ENCODE peak calls at places on chromosomes 1 and 21, in four cellular contexts. U is testis, F is Peyer's patch, M is psoas muscle. N is an unnamed sample.

GRCh38 chr1:30299393-30299792 is 424.0 kb downstream of the MATN1 start:
- DNase-seq in U (no peak), F (no peak), M (no peak), N (no peak)

GRCh38 chr21:34039678-34040382 is 33.5 kb upstream of the MRPS6 start:
- DNase-seq in U (no peak), F (no peak), M (no peak), N (no peak)

GRCh38 chr1:213958346-213958745 is 29.4 kb upstream of the PROX1 start:
- DNase-seq in U (no peak), F (no peak), M (no peak), N (peak; percentile 68)

GRCh38 chr21:45588086-45588825 is 46.0 kb upstream of the SLC19A1 start:
- DNase-seq in U (peak; percentile 2), F (no peak), M (no peak), N (no peak)

GRCh38 chr21:45441431-45442255 is 36.7 kb downstream of the COL18A1 start:
- DNase-seq in U (no peak), F (no peak), M (peak; percentile 50), N (no peak)

GRCh38 chr1:91511386-91511785 is 10.7 kb downstream of the CDC7 start:
- DNase-seq in U (no peak), F (no peak), M (no peak), N (no peak)

GRCh38 chr1:77316006-77316405 is 34.2 kb downstream of the AK5 start:
- DNase-seq in U (no peak), F (no peak), M (no peak), N (no peak)

GRCh38 chr1:3454811-3455618 is 550 bp downstream of the ARHGEF16 start:
- DNase-seq in U (peak; percentile 32), F (peak; percentile 80), M (peak; percentile 62), N (peak; percentile 66)

GRCh38 chr1:14894811-14895524 is 258.6 kb upstream of the TMEM51 start:
- DNase-seq in U (no peak), F (no peak), M (no peak), N (no peak)

GRCh38 chr1:148362930-148363810 is 119.9 kb downstream of the PPIAL4G start:
- DNase-seq in U (no peak), F (no peak), M (no peak), N (no peak)

GRCh38 chr1:15411593-15412487 is 2.2 kb downstream of the EFHD2 start:
- DNase-seq in U (peak; percentile 56), F (peak; percentile 67), M (peak; percentile 65), N (peak; percentile 80)

GRCh38 chr1:107477233-107477632 is 336.4 kb downstream of the NTNG1 start:
- DNase-seq in U (peak; percentile 33), F (no peak), M (no peak), N (no peak)

GRCh38 chr1:9659328-9659727 is 7.8 kb downstream of the PIK3CD start:
- DNase-seq in U (no peak), F (no peak), M (no peak), N (no peak)

GRCh38 chr21:15151385-15152103 is 86.7 kb upstream of the NRIP1 start:
- DNase-seq in U (no peak), F (no peak), M (no peak), N (no peak)

GRCh38 chr21:40507978-40508377 is 339.0 kb downstream of the DSCAM start:
- DNase-seq in U (no peak), F (no peak), M (no peak), N (no peak)

GRCh38 chr1:53734650-53735211 is 4.2 kb downstream of the GLIS1 start:
- DNase-seq in U (no peak), F (no peak), M (no peak), N (no peak)

GRCh38 chr1:158506369-158506987 is 34.5 kb downstream of the OR10R2 start:
- DNase-seq in U (peak; percentile 75), F (no peak), M (no peak), N (no peak)

GRCh38 chr21:35559128-35559831 is 501.0 kb downstream of the SETD4 start:
- DNase-seq in U (no peak), F (no peak), M (no peak), N (no peak)

GRCh38 chr1:72140222-72140621 is 142.1 kb downstream of the NEGR1 start:
- DNase-seq in U (no peak), F (no peak), M (no peak), N (no peak)

DNA sequence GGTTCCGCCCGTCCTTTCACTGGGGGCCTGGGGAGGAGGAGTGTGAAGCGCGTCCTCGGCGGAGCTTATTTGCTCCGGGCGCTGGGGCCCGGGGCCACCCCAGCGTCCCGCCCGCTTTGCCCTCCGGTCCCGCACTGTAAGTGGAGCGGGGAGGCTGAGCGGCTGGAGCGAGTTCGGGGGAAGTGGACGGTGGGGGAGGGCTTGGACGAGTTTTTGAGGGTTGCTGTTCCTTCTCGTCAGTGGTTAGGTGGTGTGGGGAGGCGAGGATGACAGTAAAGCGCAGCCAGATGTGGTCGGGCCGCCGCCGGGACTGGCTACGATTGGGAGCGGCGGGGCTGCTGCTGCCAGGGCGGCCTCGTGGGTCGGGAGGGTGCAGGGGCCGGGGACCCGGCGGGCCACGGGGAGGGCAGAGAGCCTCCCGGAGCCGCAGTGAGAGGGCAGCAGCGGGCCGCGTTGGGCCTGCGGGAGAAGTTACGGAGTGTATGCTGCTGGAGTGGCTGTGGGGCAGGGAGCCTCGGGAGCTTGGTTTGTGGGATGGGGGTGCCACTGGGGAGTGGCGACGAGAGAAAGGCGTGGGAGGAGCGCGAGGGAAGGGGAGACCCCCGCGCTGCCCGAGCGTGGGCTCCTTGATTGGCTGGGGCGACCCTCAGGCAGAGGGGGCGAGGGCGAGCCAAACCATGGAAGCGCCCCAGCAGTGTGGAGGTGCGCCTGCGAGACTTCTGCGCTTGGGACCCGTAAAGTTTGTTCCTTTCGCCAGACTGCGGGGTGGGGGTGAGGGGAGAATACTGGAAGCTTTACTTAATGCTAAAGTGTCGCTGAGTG is 2.1 kb downstream of the ADGRL2 start:
- DNase-seq in U (peak; percentile 77), F (peak; percentile 55), M (peak; percentile 79), N (peak; percentile 89)
- H3K27me3 ChIP-seq in U (no peaks in the 10 kb centered on the region), F (no peaks in the 10 kb centered on the region), M (peaks cover 8% of the 10 kb centered on the region), N (no peaks in the 10 kb centered on the region)

GRCh38 chr1:4485398-4485797 is 169.0 kb upstream of the AJAP1 start:
- DNase-seq in U (no peak), F (no peak), M (no peak), N (no peak)
- H3K27me3 ChIP-seq in U (no peaks in the 10 kb centered on the region), F (no peaks in the 10 kb centered on the region), M (peaks cover 2% of the 10 kb centered on the region), N (no peaks in the 10 kb centered on the region)

GRCh38 chr1:94079056-94079990 is 41.6 kb downstream of the ABCA4 start:
- DNase-seq in U (no peak), F (no peak), M (no peak), N (no peak)

GRCh38 chr1:94084085-94084484 is 36.9 kb downstream of the ABCA4 start:
- DNase-seq in U (no peak), F (no peak), M (no peak), N (no peak)

GRCh38 chr1:94079991-94080388 is 41.0 kb downstream of the ABCA4 start:
- DNase-seq in U (no peak), F (no peak), M (no peak), N (no peak)

GRCh38 chr1:94081566-94082344 is 39.2 kb downstream of the ABCA4 start:
- DNase-seq in U (no peak), F (no peak), M (no peak), N (no peak)

GRCh38 chr1:94083653-94084052 is 37.3 kb downstream of the ABCA4 start:
- DNase-seq in U (no peak), F (no peak), M (no peak), N (no peak)
- H3K27me3 ChIP-seq in U (no peaks in the 10 kb centered on the region), F (no peaks in the 10 kb centered on the region), M (no peaks in the 10 kb centered on the region), N (no peaks in the 10 kb centered on the region)

GRCh38 chr1:153380711-153381110 is 5.3 kb upstream of the S100A12 start:
- DNase-seq in U (no peak), F (no peak), M (no peak), N (no peak)

GRCh38 chr1:153374077-153374476 is 1.3 kb downstream of the S100A12 start:
- DNase-seq in U (no peak), F (no peak), M (no peak), N (no peak)

GRCh38 chr1:153371231-153371630 is 4.2 kb downstream of the S100A12 start:
- DNase-seq in U (no peak), F (no peak), M (no peak), N (no peak)

GRCh38 chr1:153379591-153379990 is 4.2 kb upstream of the S100A12 start:
- DNase-seq in U (no peak), F (no peak), M (no peak), N (no peak)

GRCh38 chr1:153375511-153375910 is at the start of gene S100A12:
- DNase-seq in U (no peak), F (no peak), M (no peak), N (no peak)
- H3K27me3 ChIP-seq in U (no peaks in the 10 kb centered on the region), F (no peaks in the 10 kb centered on the region), M (no peaks in the 10 kb centered on the region), N (no peaks in the 10 kb centered on the region)

GRCh38 chr1:160053548-160054365 is 16.2 kb downstream of the KCNJ10 start:
- DNase-seq in U (no peak), F (no peak), M (no peak), N (no peak)
- H3K27me3 ChIP-seq in U (no peaks in the 10 kb centered on the region), F (no peaks in the 10 kb centered on the region), M (no peaks in the 10 kb centered on the region), N (no peaks in the 10 kb centered on the region)